ENCODE peak calls at places on chromosomes 3 and 15, in four cellular contexts. D is HCT116, H is mesendoderm, J is thoracic aorta. Y is an unnamed sample.

GRCh38 chr3:182713743-182714517 is 79.4 kb upstream of the ATP11B start:
- DNase-seq in J (no peak), H (peak; percentile 88), D (peak; percentile 60), Y (peak; percentile 91)

GRCh38 chr15:66096711-66097058 is 156.9 kb downstream of the MEGF11 start:
- DNase-seq in H (no peak), D (no peak), J (no peak), Y (no peak)

GRCh38 chr3:193897288-193897687 is 238.7 kb upstream of the HES1 start:
- DNase-seq in J (no peak), H (no peak), D (no peak), Y (no peak)

GRCh38 chr3:71876706-71877105 is 91.8 kb upstream of the PROK2 start:
- DNase-seq in J (no peak), D (no peak), H (no peak), Y (no peak)

GRCh38 chr3:170751083-170751893 is 118.7 kb downstream of the RPL22L1 start:
- DNase-seq in H (peak; percentile 40), D (peak; percentile 44), J (peak; percentile 47), Y (no peak)

GRCh38 chr3:141405581-141405980 is 37.3 kb downstream of the ZBTB38 start:
- DNase-seq in D (no peak), H (no peak), J (no peak), Y (no peak)

GRCh38 chr3:172266103-172266502 is 182.2 kb downstream of the GHSR start:
- DNase-seq in D (no peak), H (no peak), J (no peak), Y (no peak)

GRCh38 chr3:87437765-87438164 is 161.4 kb upstream of the POU1F1 start:
- DNase-seq in H (no peak), D (no peak), J (no peak), Y (peak; percentile 3)

GRCh38 chr3:121431717-121432517 is 113.9 kb downstream of the POLQ start:
- DNase-seq in J (no peak), D (no peak), H (peak; percentile 3), Y (peak; percentile 91)

GRCh38 chr3:53016236-53016635 is 29.6 kb downstream of the SFMBT1 start:
- DNase-seq in J (no peak), H (no peak), D (no peak), Y (no peak)

GRCh38 chr3:143171141-143171651 is 51.6 kb downstream of the CHST2 start:
- DNase-seq in J (no peak), H (no peak), D (no peak), Y (peak; percentile 50)

GRCh38 chr15:92393994-92394326 is 279 bp downstream of the ST8SIA2 start:
- DNase-seq in H (peak; percentile 38), D (no peak), J (no peak), Y (no peak)

GRCh38 chr15:76340802-76341365 is 4.3 kb downstream of the ISL2 start:
- DNase-seq in J (no peak), D (no peak), H (peak; percentile 75), Y (peak; percentile 44)

GRCh38 chr15:76341366-76342045 is 4.9 kb downstream of the ISL2 start:
- DNase-seq in H (peak; percentile 33), D (no peak), J (no peak), Y (no peak)

GRCh38 chr15:76342046-76342381 is 5.4 kb downstream of the ISL2 start:
- DNase-seq in D (no peak), H (peak; percentile 40), J (no peak), Y (no peak)

GRCh38 chr15:76343313-76343996 is 6.9 kb downstream of the ISL2 start:
- DNase-seq in J (no peak), D (no peak), H (peak; percentile 46), Y (no peak)

GRCh38 chr15:76342382-76343201 is 6.0 kb downstream of the ISL2 start:
- DNase-seq in J (no peak), D (no peak), H (peak; percentile 70), Y (peak; percentile 44)
- H3K4me1 ChIP-seq in J (peaks cover 29% of the 10 kb centered on the region), D (peaks cover 9% of the 10 kb centered on the region), H (peaks cover 11% of the 10 kb centered on the region), Y (peaks cover 15% of the 10 kb centered on the region)

DNA sequence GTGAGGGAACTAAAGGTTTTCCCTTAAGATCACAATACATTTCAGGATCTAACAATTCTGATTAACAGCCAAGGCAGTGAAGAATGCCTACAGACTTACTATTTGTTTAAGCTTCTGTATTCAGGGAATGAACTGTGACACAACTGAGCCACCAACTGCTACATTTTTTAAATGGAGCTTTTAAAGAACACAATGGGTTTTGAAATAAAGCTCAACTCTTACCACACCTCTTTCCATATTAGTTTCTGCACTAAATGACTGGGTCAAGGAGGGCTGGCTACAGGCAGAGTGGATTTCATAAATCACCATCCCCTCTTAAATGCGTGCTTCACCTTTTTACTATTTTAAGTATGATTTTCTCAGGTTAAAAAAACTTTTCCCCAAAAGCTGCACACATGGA is 100.2 kb downstream of the TMCC1 start:
- DNase-seq in J (no peak), H (no peak), D (no peak), Y (no peak)
- H3K4me3 ChIP-seq in J (no peak overlapping the region), H (no peak overlapping the region), D (peak overlapping the region; percentile 60), Y (no peak overlapping the region)

GRCh38 chr3:65045138-65045537 is 357.3 kb upstream of the ADAMTS9 start:
- DNase-seq in D (no peak), H (no peak), J (no peak), Y (no peak)

GRCh38 chr3:65042675-65043074 is 354.9 kb upstream of the ADAMTS9 start:
- DNase-seq in J (no peak), D (no peak), H (no peak), Y (no peak)

GRCh38 chr3:65044401-65044800 is 356.6 kb upstream of the ADAMTS9 start:
- DNase-seq in D (no peak), J (no peak), H (no peak), Y (no peak)

GRCh38 chr3:65035231-65035630 is 347.4 kb upstream of the ADAMTS9 start:
- DNase-seq in H (no peak), D (no peak), J (no peak), Y (no peak)

GRCh38 chr3:65039754-65040210 is 352.0 kb upstream of the ADAMTS9 start:
- DNase-seq in J (no peak), H (peak; percentile 72), D (peak; percentile 18), Y (peak; percentile 8)
- H3K27ac ChIP-seq in J (no peak overlapping the region), H (no peak overlapping the region), D (no peak overlapping the region), Y (no peak overlapping the region)

DNA sequence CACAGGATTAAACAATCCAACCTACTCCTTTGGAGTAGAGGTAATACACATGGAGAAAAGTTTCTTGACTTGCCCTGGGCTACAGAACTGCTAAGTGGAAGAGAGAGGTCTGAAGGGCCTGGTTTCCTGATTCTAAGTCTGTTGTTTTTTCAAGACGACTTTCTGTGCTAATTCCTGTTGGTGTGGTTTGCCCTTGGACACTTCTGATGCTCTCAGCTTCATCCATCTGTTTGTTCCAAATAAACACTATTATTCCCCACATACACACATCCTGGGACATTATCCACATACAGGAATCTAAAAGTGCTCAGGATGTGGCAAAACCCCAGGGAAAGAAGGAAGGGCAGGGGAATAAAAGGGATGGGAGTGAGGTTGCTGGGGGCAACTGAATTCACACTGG is 393.5 kb upstream of the TBL1XR1 start:
- DNase-seq in J (no peak), H (no peak), D (no peak), Y (no peak)
- H3K4me1 ChIP-seq in J (peaks cover 10% of the 10 kb centered on the region), H (no peaks in the 10 kb centered on the region), D (peaks cover 27% of the 10 kb centered on the region), Y (no peaks in the 10 kb centered on the region)

GRCh38 chr3:138432576-138433240 is 1.7 kb upstream of the ESYT3 start:
- DNase-seq in D (no peak), H (no peak), J (no peak), Y (no peak)

GRCh38 chr3:138434276-138434874 is at the start of gene ESYT3:
- DNase-seq in J (peak; percentile 9), D (no peak), H (peak; percentile 84), Y (peak; percentile 83)

GRCh38 chr3:138434875-138435772 is 708 bp downstream of the ESYT3 start:
- DNase-seq in H (peak; percentile 45), D (no peak), J (no peak), Y (peak; percentile 6)

GRCh38 chr3:138435840-138436239 is 1.4 kb downstream of the ESYT3 start:
- DNase-seq in H (no peak), J (no peak), D (no peak), Y (no peak)

GRCh38 chr3:138433892-138434275 is 532 bp upstream of the ESYT3 start:
- DNase-seq in J (no peak), D (no peak), H (no peak), Y (no peak)
- H3K4me3 ChIP-seq in J (peak overlapping the region; percentile 82), D (no peak overlapping the region), H (no peak overlapping the region), Y (no peak overlapping the region)

GRCh38 chr3:151391715-151392114 is 7.2 kb upstream of the P2RY12 start:
- DNase-seq in H (no peak), J (no peak), D (no peak), Y (no peak)
- H3K27ac ChIP-seq in H (no peak overlapping the region), J (no peak overlapping the region), D (no peak overlapping the region), Y (no peak overlapping the region)

GRCh38 chr15:68106656-68107055 is 52.5 kb downstream of the PIAS1 start:
- DNase-seq in H (peak; percentile 74), D (no peak), J (no peak), Y (no peak)
- H3K4me1 ChIP-seq in H (peaks cover 4% of the 10 kb centered on the region), D (no peaks in the 10 kb centered on the region), J (peaks cover 33% of the 10 kb centered on the region), Y (peaks cover 7% of the 10 kb centered on the region)

GRCh38 chr3:192155194-192155593 is 572.1 kb downstream of the FGF12 start:
- DNase-seq in D (no peak), J (no peak), H (no peak), Y (no peak)
- H3K4me3 ChIP-seq in D (peak overlapping the region; percentile 29), J (no peak overlapping the region), H (no peak overlapping the region), Y (no peak overlapping the region)

GRCh38 chr15:38553071-38553470 is 11.5 kb downstream of the RASGRP1 start:
- DNase-seq in D (no peak), J (no peak), H (no peak), Y (no peak)

GRCh38 chr15:38555686-38556334 is 8.8 kb downstream of the RASGRP1 start:
- DNase-seq in D (no peak), J (no peak), H (no peak), Y (no peak)

GRCh38 chr15:38549222-38549621 is 15.4 kb downstream of the RASGRP1 start:
- DNase-seq in H (no peak), J (no peak), D (no peak), Y (no peak)

GRCh38 chr15:38554354-38554753 is 10.3 kb downstream of the RASGRP1 start:
- DNase-seq in D (no peak), J (no peak), H (no peak), Y (no peak)

DNA sequence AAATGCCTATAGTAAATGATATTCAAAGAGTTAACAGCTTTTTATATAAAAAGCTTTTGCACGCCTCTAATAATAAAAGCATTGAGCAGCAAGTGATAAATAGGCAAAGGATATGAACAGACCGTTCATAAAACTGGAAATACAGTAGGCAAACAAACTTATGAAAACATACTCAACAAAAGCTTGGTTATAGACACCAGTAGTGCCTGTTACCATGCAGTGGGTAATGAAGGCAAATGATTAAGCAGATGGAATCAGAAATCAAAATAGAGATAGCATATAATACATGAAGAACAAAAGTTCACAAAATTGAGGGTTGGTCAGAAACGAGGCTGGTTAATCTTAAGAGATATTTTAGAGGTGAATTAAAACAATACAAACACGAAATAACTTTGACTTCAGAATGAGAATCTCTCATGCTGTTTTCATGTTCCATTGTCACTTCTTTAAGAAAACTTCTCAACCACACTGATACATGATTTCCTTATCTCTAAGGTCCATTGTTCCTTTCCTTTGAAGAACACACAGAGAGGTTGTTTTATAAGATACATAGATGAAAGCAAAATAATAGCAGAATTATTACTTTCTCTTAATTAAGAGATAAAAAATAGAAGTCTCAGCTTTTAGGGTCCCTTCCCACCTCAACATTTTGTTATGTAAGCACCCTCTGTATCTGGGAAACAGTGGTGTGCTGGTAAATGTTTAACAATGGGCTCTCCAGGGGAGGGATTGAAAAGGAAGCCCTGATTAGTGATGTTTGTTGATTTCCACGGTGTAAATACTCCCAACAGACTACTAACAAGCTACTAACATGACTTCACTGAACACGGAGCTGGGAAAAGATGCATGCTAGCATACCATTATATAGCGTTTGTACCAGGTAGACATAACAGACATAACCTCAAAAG is 12.6 kb downstream of the RASGRP1 start:
- DNase-seq in H (peak; percentile 64), J (no peak), D (no peak), Y (no peak)
- H3K27ac ChIP-seq in H (no peak overlapping the region), J (no peak overlapping the region), D (no peak overlapping the region), Y (no peak overlapping the region)